ENCODE peak calls at places on chromosomes 6 and 20, in four cellular contexts. One of them, this sample, is unnamed.

GRCh38 chr6:133964702-133965101 is 11.7 kb downstream of the TBPL1 start:
- DNase-seq in putamen: no peak
- DNase-seq in NB4: no peak
- DNase-seq in stimulated activated CD4-positive, alpha-beta T cell treated with anti-CD3 and anti-CD28 coated beads, Interleukin-15, amount 100 ng/mL, for 1 hour: no peak
- DNase-seq in this sample: no peak

GRCh38 chr20:48630342-48631075 is 197.3 kb downstream of the PREX1 start:
- DNase-seq in putamen: no peak
- DNase-seq in NB4: no peak
- DNase-seq in stimulated activated CD4-positive, alpha-beta T cell treated with anti-CD3 and anti-CD28 coated beads, Interleukin-15, amount 100 ng/mL, for 1 hour: no peak
- DNase-seq in this sample: no peak

GRCh38 chr6:134830194-134830593 is 119.7 kb downstream of the ALDH8A1 start:
- DNase-seq in putamen: no peak
- DNase-seq in NB4: no peak
- DNase-seq in stimulated activated CD4-positive, alpha-beta T cell treated with anti-CD3 and anti-CD28 coated beads, Interleukin-15, amount 100 ng/mL, for 1 hour: no peak
- DNase-seq in this sample: no peak

GRCh38 chr6:113248532-113248931 is 608.6 kb upstream of the MARCKS start:
- DNase-seq in putamen: no peak
- DNase-seq in NB4: no peak
- DNase-seq in stimulated activated CD4-positive, alpha-beta T cell treated with anti-CD3 and anti-CD28 coated beads, Interleukin-15, amount 100 ng/mL, for 1 hour: no peak
- DNase-seq in this sample: no peak

GRCh38 chr6:158621694-158622544 is 22.6 kb downstream of the DYNLT1 start:
- DNase-seq in putamen: no peak
- DNase-seq in NB4: no peak
- DNase-seq in stimulated activated CD4-positive, alpha-beta T cell treated with anti-CD3 and anti-CD28 coated beads, Interleukin-15, amount 100 ng/mL, for 1 hour: no peak
- DNase-seq in this sample: no peak

GRCh38 chr6:163965426-163966348 is 551.2 kb downstream of the QKI start:
- DNase-seq in putamen: no peak
- DNase-seq in NB4: no peak
- DNase-seq in stimulated activated CD4-positive, alpha-beta T cell treated with anti-CD3 and anti-CD28 coated beads, Interleukin-15, amount 100 ng/mL, for 1 hour: no peak
- DNase-seq in this sample: no peak

GRCh38 chr6:54481096-54481495 is 172.9 kb downstream of the TINAG start:
- DNase-seq in putamen: no peak
- DNase-seq in NB4: no peak
- DNase-seq in stimulated activated CD4-positive, alpha-beta T cell treated with anti-CD3 and anti-CD28 coated beads, Interleukin-15, amount 100 ng/mL, for 1 hour: no peak
- DNase-seq in this sample: no peak

GRCh38 chr20:9534025-9534424 is 19.6 kb downstream of the LAMP5 start:
- DNase-seq in putamen: no peak
- DNase-seq in NB4: no peak
- DNase-seq in stimulated activated CD4-positive, alpha-beta T cell treated with anti-CD3 and anti-CD28 coated beads, Interleukin-15, amount 100 ng/mL, for 1 hour: no peak
- DNase-seq in this sample: no peak

GRCh38 chr6:63814459-63814858 is 178.9 kb downstream of the PHF3 start:
- DNase-seq in putamen: no peak
- DNase-seq in NB4: peak; percentile 9
- DNase-seq in stimulated activated CD4-positive, alpha-beta T cell treated with anti-CD3 and anti-CD28 coated beads, Interleukin-15, amount 100 ng/mL, for 1 hour: no peak
- DNase-seq in this sample: no peak

GRCh38 chr6:83096791-83097190 is 29.3 kb downstream of the DOP1A start:
- DNase-seq in putamen: no peak
- DNase-seq in NB4: no peak
- DNase-seq in stimulated activated CD4-positive, alpha-beta T cell treated with anti-CD3 and anti-CD28 coated beads, Interleukin-15, amount 100 ng/mL, for 1 hour: no peak
- DNase-seq in this sample: no peak

GRCh38 chr6:158787395-158787794 is 31.8 kb downstream of the EZR start:
- DNase-seq in putamen: no peak
- DNase-seq in NB4: no peak
- DNase-seq in stimulated activated CD4-positive, alpha-beta T cell treated with anti-CD3 and anti-CD28 coated beads, Interleukin-15, amount 100 ng/mL, for 1 hour: no peak
- DNase-seq in this sample: no peak

GRCh38 chr20:1300083-1300840 is 28.7 kb downstream of the SDCBP2 start:
- DNase-seq in putamen: no peak
- DNase-seq in NB4: no peak
- DNase-seq in stimulated activated CD4-positive, alpha-beta T cell treated with anti-CD3 and anti-CD28 coated beads, Interleukin-15, amount 100 ng/mL, for 1 hour: no peak
- DNase-seq in this sample: no peak

GRCh38 chr20:55882922-55883321 is 122.4 kb downstream of the CBLN4 start:
- DNase-seq in putamen: no peak
- DNase-seq in NB4: no peak
- DNase-seq in stimulated activated CD4-positive, alpha-beta T cell treated with anti-CD3 and anti-CD28 coated beads, Interleukin-15, amount 100 ng/mL, for 1 hour: no peak
- DNase-seq in this sample: no peak

GRCh38 chr6:106156413-106156812 is 70.3 kb downstream of the PRDM1 start:
- DNase-seq in putamen: no peak
- DNase-seq in NB4: no peak
- DNase-seq in stimulated activated CD4-positive, alpha-beta T cell treated with anti-CD3 and anti-CD28 coated beads, Interleukin-15, amount 100 ng/mL, for 1 hour: no peak
- DNase-seq in this sample: no peak

GRCh38 chr6:7112741-7113313 is 5.1 kb downstream of the RREB1 start:
- DNase-seq in putamen: no peak
- DNase-seq in NB4: peak; percentile 64
- DNase-seq in stimulated activated CD4-positive, alpha-beta T cell treated with anti-CD3 and anti-CD28 coated beads, Interleukin-15, amount 100 ng/mL, for 1 hour: no peak
- DNase-seq in this sample: no peak

GRCh38 chr6:69796081-69796626 is 656 bp downstream of the LMBRD1 start:
- DNase-seq in putamen: peak; percentile 72
- DNase-seq in NB4: no peak
- DNase-seq in stimulated activated CD4-positive, alpha-beta T cell treated with anti-CD3 and anti-CD28 coated beads, Interleukin-15, amount 100 ng/mL, for 1 hour: no peak
- DNase-seq in this sample: peak; percentile 83

GRCh38 chr6:168284187-168284586 is 35.4 kb downstream of the DACT2 start:
- DNase-seq in putamen: no peak
- DNase-seq in NB4: no peak
- DNase-seq in stimulated activated CD4-positive, alpha-beta T cell treated with anti-CD3 and anti-CD28 coated beads, Interleukin-15, amount 100 ng/mL, for 1 hour: no peak
- DNase-seq in this sample: no peak

GRCh38 chr20:57996936-57997629 is 231.4 kb downstream of the ANKRD60 start:
- DNase-seq in putamen: no peak
- DNase-seq in NB4: no peak
- DNase-seq in stimulated activated CD4-positive, alpha-beta T cell treated with anti-CD3 and anti-CD28 coated beads, Interleukin-15, amount 100 ng/mL, for 1 hour: no peak
- DNase-seq in this sample: no peak

GRCh38 chr6:154482858-154483257 is 27.6 kb downstream of the CNKSR3 start:
- DNase-seq in putamen: no peak
- DNase-seq in NB4: no peak
- DNase-seq in stimulated activated CD4-positive, alpha-beta T cell treated with anti-CD3 and anti-CD28 coated beads, Interleukin-15, amount 100 ng/mL, for 1 hour: no peak
- DNase-seq in this sample: no peak

GRCh38 chr20:38299963-38300362 is 4.0 kb upstream of the BPI start:
- DNase-seq in putamen: no peak
- DNase-seq in NB4: peak; percentile 41
- DNase-seq in stimulated activated CD4-positive, alpha-beta T cell treated with anti-CD3 and anti-CD28 coated beads, Interleukin-15, amount 100 ng/mL, for 1 hour: no peak
- DNase-seq in this sample: no peak

GRCh38 chr20:5835870-5836269 is 85.7 kb downstream of the SHLD1 start:
- DNase-seq in putamen: no peak
- DNase-seq in NB4: no peak
- DNase-seq in stimulated activated CD4-positive, alpha-beta T cell treated with anti-CD3 and anti-CD28 coated beads, Interleukin-15, amount 100 ng/mL, for 1 hour: no peak
- DNase-seq in this sample: no peak

GRCh38 chr6:6678185-6678671 is 89.7 kb downstream of the LY86 start:
- DNase-seq in putamen: no peak
- DNase-seq in NB4: no peak
- DNase-seq in stimulated activated CD4-positive, alpha-beta T cell treated with anti-CD3 and anti-CD28 coated beads, Interleukin-15, amount 100 ng/mL, for 1 hour: no peak
- DNase-seq in this sample: no peak

GRCh38 chr6:160386869-160387518 is 38.8 kb downstream of the SLC22A3 start:
- DNase-seq in putamen: no peak
- DNase-seq in NB4: no peak
- DNase-seq in stimulated activated CD4-positive, alpha-beta T cell treated with anti-CD3 and anti-CD28 coated beads, Interleukin-15, amount 100 ng/mL, for 1 hour: no peak
- DNase-seq in this sample: no peak

GRCh38 chr6:170146640-170147039 is 144.2 kb downstream of the DLL1 start:
- DNase-seq in putamen: no peak
- DNase-seq in NB4: no peak
- DNase-seq in stimulated activated CD4-positive, alpha-beta T cell treated with anti-CD3 and anti-CD28 coated beads, Interleukin-15, amount 100 ng/mL, for 1 hour: no peak
- DNase-seq in this sample: no peak

GRCh38 chr6:93792751-93793150 is 373.4 kb upstream of the EPHA7 start:
- DNase-seq in putamen: no peak
- DNase-seq in NB4: no peak
- DNase-seq in stimulated activated CD4-positive, alpha-beta T cell treated with anti-CD3 and anti-CD28 coated beads, Interleukin-15, amount 100 ng/mL, for 1 hour: no peak
- DNase-seq in this sample: no peak

GRCh38 chr6:54929245-54929909 is 82.8 kb downstream of the FAM83B start:
- DNase-seq in putamen: no peak
- DNase-seq in NB4: no peak
- DNase-seq in stimulated activated CD4-positive, alpha-beta T cell treated with anti-CD3 and anti-CD28 coated beads, Interleukin-15, amount 100 ng/mL, for 1 hour: no peak
- DNase-seq in this sample: no peak

GRCh38 chr6:119446623-119447008 is 97.1 kb upstream of the MAN1A1 start:
- DNase-seq in putamen: peak; percentile 14
- DNase-seq in NB4: no peak
- DNase-seq in stimulated activated CD4-positive, alpha-beta T cell treated with anti-CD3 and anti-CD28 coated beads, Interleukin-15, amount 100 ng/mL, for 1 hour: no peak
- DNase-seq in this sample: no peak

GRCh38 chr6:110255356-110255755 is 75.1 kb downstream of the CDC40 start:
- DNase-seq in putamen: no peak
- DNase-seq in NB4: peak; percentile 46
- DNase-seq in stimulated activated CD4-positive, alpha-beta T cell treated with anti-CD3 and anti-CD28 coated beads, Interleukin-15, amount 100 ng/mL, for 1 hour: no peak
- DNase-seq in this sample: no peak

GRCh38 chr6:146909886-146910285 is 294.3 kb upstream of the STXBP5 start:
- DNase-seq in putamen: no peak
- DNase-seq in NB4: no peak
- DNase-seq in stimulated activated CD4-positive, alpha-beta T cell treated with anti-CD3 and anti-CD28 coated beads, Interleukin-15, amount 100 ng/mL, for 1 hour: no peak
- DNase-seq in this sample: no peak

GRCh38 chr20:53972179-53972578 is 98.2 kb downstream of the BCAS1 start:
- DNase-seq in putamen: no peak
- DNase-seq in NB4: no peak
- DNase-seq in stimulated activated CD4-positive, alpha-beta T cell treated with anti-CD3 and anti-CD28 coated beads, Interleukin-15, amount 100 ng/mL, for 1 hour: no peak
- DNase-seq in this sample: no peak

GRCh38 chr20:4571759-4572531 is 149.8 kb upstream of the PRND start:
- DNase-seq in putamen: no peak
- DNase-seq in NB4: no peak
- DNase-seq in stimulated activated CD4-positive, alpha-beta T cell treated with anti-CD3 and anti-CD28 coated beads, Interleukin-15, amount 100 ng/mL, for 1 hour: no peak
- DNase-seq in this sample: no peak

GRCh38 chr6:140850438-140850837 is 1282.3 kb upstream of the GJE1 start:
- DNase-seq in putamen: no peak
- DNase-seq in NB4: no peak
- DNase-seq in stimulated activated CD4-positive, alpha-beta T cell treated with anti-CD3 and anti-CD28 coated beads, Interleukin-15, amount 100 ng/mL, for 1 hour: no peak
- DNase-seq in this sample: no peak

GRCh38 chr20:33883164-33883563 is 72.0 kb downstream of the CHMP4B start:
- DNase-seq in putamen: no peak
- DNase-seq in NB4: no peak
- DNase-seq in stimulated activated CD4-positive, alpha-beta T cell treated with anti-CD3 and anti-CD28 coated beads, Interleukin-15, amount 100 ng/mL, for 1 hour: no peak
- DNase-seq in this sample: no peak

GRCh38 chr6:118468682-118469465 is 79.2 kb upstream of the PLN start:
- DNase-seq in putamen: no peak
- DNase-seq in NB4: no peak
- DNase-seq in stimulated activated CD4-positive, alpha-beta T cell treated with anti-CD3 and anti-CD28 coated beads, Interleukin-15, amount 100 ng/mL, for 1 hour: no peak
- DNase-seq in this sample: no peak